ENCODE peak calls at places on chromosome 17, in seven cellular contexts. J is CD8-positive, alpha-beta memory T cell; Q is cardiac septum; U is heart left ventricle; X is NCI-H345; H is activated naive CD8-positive, alpha-beta T cell treated with anti-CD3 and anti-CD28 coated beads, Interleukin-2, amount 10 ng/mL, durations not matched to agents 7 days and 5 days; V is stimulated activated CD8-positive, alpha-beta memory T cell treated with anti-CD3 and anti-CD28 coated beads, Interleukin-7, amount 100 ng/mL, for 1 hour. L is an unnamed sample.
A peak's percentile ranks its signal among the peaks of the same experiment; 100 is the strongest.

GRCh38 chr17:8745586-8746500 is 1.2 kb upstream of the CCDC42 start:
- DNase-seq in J (peak; percentile 77), Q (peak; percentile 84), U (peak; percentile 78), X (peak; percentile 34), H (peak; percentile 90), V (peak; percentile 67), L (peak; percentile 34)

GRCh38 chr17:31398381-31399275 is 7.2 kb downstream of the RAB11FIP4 start:
- DNase-seq in J (no peak), Q (no peak), U (no peak), X (no peak), H (no peak), V (no peak), L (no peak)

GRCh38 chr17:50547736-50548083 is 736 bp downstream of the SPATA20 start:
- DNase-seq in J (no peak), Q (no peak), U (no peak), X (no peak), H (no peak), V (no peak), L (no peak)

GRCh38 chr17:40901981-40902862 is 17.2 kb upstream of the KRT20 start:
- DNase-seq in J (no peak), Q (no peak), U (no peak), X (peak; percentile 91), H (no peak), V (no peak), L (peak; percentile 56)

GRCh38 chr17:40069751-40070643 is 7.2 kb downstream of the THRA start:
- DNase-seq in J (peak; percentile 23), Q (no peak), U (peak; percentile 49), X (peak; percentile 57), H (no peak), V (no peak), L (peak; percentile 45)

GRCh38 chr17:10513284-10514067 is 4.9 kb downstream of the MYH1 start:
- DNase-seq in J (no peak), Q (no peak), U (no peak), X (no peak), H (no peak), V (no peak), L (no peak)

GRCh38 chr17:32553168-32553567 is 66.4 kb downstream of the CDK5R1 start:
- DNase-seq in J (no peak), Q (no peak), U (no peak), X (no peak), H (no peak), V (no peak), L (peak; percentile 6)

GRCh38 chr17:4506892-4507291 is 8.2 kb downstream of the SPNS2 start:
- DNase-seq in J (no peak), Q (no peak), U (no peak), X (no peak), H (no peak), V (no peak), L (no peak)

GRCh38 chr17:21132428-21132827 is 5.7 kb downstream of the DHRS7B start:
- DNase-seq in J (no peak), Q (peak; percentile 84), U (no peak), X (no peak), H (no peak), V (no peak), L (no peak)

GRCh38 chr17:7714721-7715594 is 2.6 kb upstream of the DNAH2 start:
- DNase-seq in J (no peak), Q (no peak), U (no peak), X (no peak), H (no peak), V (no peak), L (no peak)

GRCh38 chr17:77451271-77451893 is 310.6 kb downstream of the SEC14L1 start:
- DNase-seq in J (peak; percentile 60), Q (peak; percentile 88), U (peak; percentile 83), X (peak; percentile 7), H (peak; percentile 85), V (no peak), L (peak; percentile 74)

GRCh38 chr17:77116371-77116860 is 24.4 kb upstream of the SEC14L1 start:
- DNase-seq in J (no peak), Q (no peak), U (no peak), X (no peak), H (no peak), V (no peak), L (no peak)

GRCh38 chr17:15038656-15039055 is 226.5 kb downstream of the PMP22 start:
- DNase-seq in J (no peak), Q (no peak), U (no peak), X (no peak), H (no peak), V (no peak), L (no peak)

GRCh38 chr17:7404737-7405412 is 978 bp upstream of the TMEM256 start:
- DNase-seq in J (peak; percentile 73), Q (peak; percentile 81), U (peak; percentile 72), X (peak; percentile 34), H (no peak), V (no peak), L (no peak)

GRCh38 chr17:78236362-78237127 is 5.1 kb downstream of the TMEM235 start:
- DNase-seq in J (no peak), Q (no peak), U (no peak), X (no peak), H (no peak), V (no peak), L (no peak)

GRCh38 chr17:38921756-38922411 is 3.5 kb upstream of the LASP1NB start:
- DNase-seq in J (no peak), Q (no peak), U (no peak), X (no peak), H (no peak), V (no peak), L (no peak)

GRCh38 chr17:66000216-66000615 is 191.7 kb downstream of the CEP112 start:
- DNase-seq in J (no peak), Q (no peak), U (no peak), X (no peak), H (no peak), V (no peak), L (no peak)

GRCh38 chr17:50101346-50102163 is 6.4 kb downstream of the PDK2 start:
- DNase-seq in J (no peak), Q (no peak), U (peak; percentile 66), X (no peak), H (no peak), V (no peak), L (no peak)

GRCh38 chr17:29151567-29151966 is 28.6 kb downstream of the MYO18A start:
- DNase-seq in J (no peak), Q (no peak), U (no peak), X (no peak), H (no peak), V (no peak), L (no peak)

GRCh38 chr17:69581061-69581955 is 166.8 kb downstream of the MAP2K6 start:
- DNase-seq in J (no peak), Q (no peak), U (peak; percentile 32), X (no peak), H (peak; percentile 40), V (no peak), L (no peak)

GRCh38 chr17:72950236-72950931 is 142.1 kb downstream of the SLC39A11 start:
- DNase-seq in J (no peak), Q (no peak), U (no peak), X (peak; percentile 8), H (no peak), V (no peak), L (no peak)

GRCh38 chr17:49991409-49991808 is 3.6 kb downstream of the DLX3 start:
- DNase-seq in J (no peak), Q (peak; percentile 66), U (no peak), X (no peak), H (no peak), V (no peak), L (no peak)

L was measured in NCI-H1436.